ENCODE peak calls at places on chromosomes 11 and 22, in ten cellular contexts. One of them, this sample, is unnamed.

GRCh38 chr11:119108857-119109221 is 1.7 kb downstream of the C2CD2L start:
- DNase-seq in CD4-positive, CD25-positive, alpha-beta regulatory T cell: no peak
- DNase-seq in esophagus squamous epithelium: no peak
- DNase-seq in CD8-positive, alpha-beta T cell: no peak
- DNase-seq in PC-9: no peak
- DNase-seq in T47D: no peak
- DNase-seq in activated CD4-positive, alpha-beta T cell treated with anti-CD3 and anti-CD28 coated beads, Interleukin-2, amount 50 U/mL, for 24 hours: no peak
- DNase-seq in fibroblast of the conjunctiva: no peak
- DNase-seq in activated T-helper 1 cell treated with Interleukin-2 at 50 U/mL for 16 hours: no peak
- DNase-seq in stimulated activated CD4-positive, alpha-beta T cell treated with anti-CD3 and anti-CD28 coated beads, Interleukin-15, amount 100 ng/mL, for 1 hour: no peak
- DNase-seq in this sample: no peak

GRCh38 chr11:62119569-62119968 is 4.2 kb upstream of the INCENP start:
- DNase-seq in CD4-positive, CD25-positive, alpha-beta regulatory T cell: no peak
- DNase-seq in esophagus squamous epithelium: no peak
- DNase-seq in CD8-positive, alpha-beta T cell: no peak
- DNase-seq in PC-9: no peak
- DNase-seq in T47D: no peak
- DNase-seq in activated CD4-positive, alpha-beta T cell treated with anti-CD3 and anti-CD28 coated beads, Interleukin-2, amount 50 U/mL, for 24 hours: no peak
- DNase-seq in fibroblast of the conjunctiva: no peak
- DNase-seq in activated T-helper 1 cell treated with Interleukin-2 at 50 U/mL for 16 hours: no peak
- DNase-seq in stimulated activated CD4-positive, alpha-beta T cell treated with anti-CD3 and anti-CD28 coated beads, Interleukin-15, amount 100 ng/mL, for 1 hour: no peak
- DNase-seq in this sample: no peak

GRCh38 chr11:118929496-118930151 is 3.9 kb upstream of the BCL9L start:
- DNase-seq in CD4-positive, CD25-positive, alpha-beta regulatory T cell: peak; percentile 90
- DNase-seq in esophagus squamous epithelium: no peak
- DNase-seq in CD8-positive, alpha-beta T cell: peak; percentile 69
- DNase-seq in PC-9: peak; percentile 81
- DNase-seq in T47D: peak; percentile 99
- DNase-seq in activated CD4-positive, alpha-beta T cell treated with anti-CD3 and anti-CD28 coated beads, Interleukin-2, amount 50 U/mL, for 24 hours: peak; percentile 70
- DNase-seq in fibroblast of the conjunctiva: no peak
- DNase-seq in activated T-helper 1 cell treated with Interleukin-2 at 50 U/mL for 16 hours: peak; percentile 68
- DNase-seq in stimulated activated CD4-positive, alpha-beta T cell treated with anti-CD3 and anti-CD28 coated beads, Interleukin-15, amount 100 ng/mL, for 1 hour: peak; percentile 49
- DNase-seq in this sample: peak; percentile 74

GRCh38 chr11:35376613-35377012 is 42.7 kb downstream of the SLC1A2 start:
- DNase-seq in CD4-positive, CD25-positive, alpha-beta regulatory T cell: no peak
- DNase-seq in esophagus squamous epithelium: no peak
- DNase-seq in CD8-positive, alpha-beta T cell: no peak
- DNase-seq in PC-9: no peak
- DNase-seq in T47D: no peak
- DNase-seq in activated CD4-positive, alpha-beta T cell treated with anti-CD3 and anti-CD28 coated beads, Interleukin-2, amount 50 U/mL, for 24 hours: no peak
- DNase-seq in fibroblast of the conjunctiva: no peak
- DNase-seq in activated T-helper 1 cell treated with Interleukin-2 at 50 U/mL for 16 hours: no peak
- DNase-seq in stimulated activated CD4-positive, alpha-beta T cell treated with anti-CD3 and anti-CD28 coated beads, Interleukin-15, amount 100 ng/mL, for 1 hour: no peak
- DNase-seq in this sample: no peak

GRCh38 chr11:92693146-92693545 is 276.3 kb upstream of the MTNR1B start:
- DNase-seq in CD4-positive, CD25-positive, alpha-beta regulatory T cell: no peak
- DNase-seq in esophagus squamous epithelium: no peak
- DNase-seq in CD8-positive, alpha-beta T cell: no peak
- DNase-seq in PC-9: no peak
- DNase-seq in T47D: no peak
- DNase-seq in activated CD4-positive, alpha-beta T cell treated with anti-CD3 and anti-CD28 coated beads, Interleukin-2, amount 50 U/mL, for 24 hours: no peak
- DNase-seq in fibroblast of the conjunctiva: no peak
- DNase-seq in activated T-helper 1 cell treated with Interleukin-2 at 50 U/mL for 16 hours: no peak
- DNase-seq in stimulated activated CD4-positive, alpha-beta T cell treated with anti-CD3 and anti-CD28 coated beads, Interleukin-15, amount 100 ng/mL, for 1 hour: no peak
- DNase-seq in this sample: no peak

GRCh38 chr22:37232140-37232998 is 11.7 kb downstream of the RAC2 start:
- DNase-seq in CD4-positive, CD25-positive, alpha-beta regulatory T cell: peak; percentile 48
- DNase-seq in esophagus squamous epithelium: no peak
- DNase-seq in CD8-positive, alpha-beta T cell: no peak
- DNase-seq in PC-9: no peak
- DNase-seq in T47D: no peak
- DNase-seq in activated CD4-positive, alpha-beta T cell treated with anti-CD3 and anti-CD28 coated beads, Interleukin-2, amount 50 U/mL, for 24 hours: no peak
- DNase-seq in fibroblast of the conjunctiva: no peak
- DNase-seq in activated T-helper 1 cell treated with Interleukin-2 at 50 U/mL for 16 hours: no peak
- DNase-seq in stimulated activated CD4-positive, alpha-beta T cell treated with anti-CD3 and anti-CD28 coated beads, Interleukin-15, amount 100 ng/mL, for 1 hour: no peak
- DNase-seq in this sample: no peak

GRCh38 chr11:130644187-130644586 is 195.7 kb downstream of the ADAMTS15 start:
- DNase-seq in CD4-positive, CD25-positive, alpha-beta regulatory T cell: no peak
- DNase-seq in esophagus squamous epithelium: no peak
- DNase-seq in CD8-positive, alpha-beta T cell: no peak
- DNase-seq in PC-9: no peak
- DNase-seq in T47D: no peak
- DNase-seq in activated CD4-positive, alpha-beta T cell treated with anti-CD3 and anti-CD28 coated beads, Interleukin-2, amount 50 U/mL, for 24 hours: no peak
- DNase-seq in fibroblast of the conjunctiva: no peak
- DNase-seq in activated T-helper 1 cell treated with Interleukin-2 at 50 U/mL for 16 hours: no peak
- DNase-seq in stimulated activated CD4-positive, alpha-beta T cell treated with anti-CD3 and anti-CD28 coated beads, Interleukin-15, amount 100 ng/mL, for 1 hour: no peak
- DNase-seq in this sample: no peak

GRCh38 chr11:119983816-119984215 is 154.1 kb downstream of the TRIM29 start:
- DNase-seq in CD4-positive, CD25-positive, alpha-beta regulatory T cell: no peak
- DNase-seq in esophagus squamous epithelium: no peak
- DNase-seq in CD8-positive, alpha-beta T cell: no peak
- DNase-seq in PC-9: no peak
- DNase-seq in T47D: no peak
- DNase-seq in activated CD4-positive, alpha-beta T cell treated with anti-CD3 and anti-CD28 coated beads, Interleukin-2, amount 50 U/mL, for 24 hours: no peak
- DNase-seq in fibroblast of the conjunctiva: no peak
- DNase-seq in activated T-helper 1 cell treated with Interleukin-2 at 50 U/mL for 16 hours: no peak
- DNase-seq in stimulated activated CD4-positive, alpha-beta T cell treated with anti-CD3 and anti-CD28 coated beads, Interleukin-15, amount 100 ng/mL, for 1 hour: no peak
- DNase-seq in this sample: no peak

GRCh38 chr11:13135385-13136271 is 126.5 kb downstream of the RASSF10 start:
- DNase-seq in CD4-positive, CD25-positive, alpha-beta regulatory T cell: no peak
- DNase-seq in esophagus squamous epithelium: no peak
- DNase-seq in CD8-positive, alpha-beta T cell: no peak
- DNase-seq in PC-9: peak; percentile 37
- DNase-seq in T47D: peak; percentile 41
- DNase-seq in activated CD4-positive, alpha-beta T cell treated with anti-CD3 and anti-CD28 coated beads, Interleukin-2, amount 50 U/mL, for 24 hours: no peak
- DNase-seq in fibroblast of the conjunctiva: no peak
- DNase-seq in activated T-helper 1 cell treated with Interleukin-2 at 50 U/mL for 16 hours: no peak
- DNase-seq in stimulated activated CD4-positive, alpha-beta T cell treated with anti-CD3 and anti-CD28 coated beads, Interleukin-15, amount 100 ng/mL, for 1 hour: no peak
- DNase-seq in this sample: no peak

GRCh38 chr11:14417975-14418374 is 59.0 kb upstream of the RRAS2 start:
- DNase-seq in CD4-positive, CD25-positive, alpha-beta regulatory T cell: no peak
- DNase-seq in esophagus squamous epithelium: no peak
- DNase-seq in CD8-positive, alpha-beta T cell: no peak
- DNase-seq in PC-9: no peak
- DNase-seq in T47D: no peak
- DNase-seq in activated CD4-positive, alpha-beta T cell treated with anti-CD3 and anti-CD28 coated beads, Interleukin-2, amount 50 U/mL, for 24 hours: no peak
- DNase-seq in fibroblast of the conjunctiva: no peak
- DNase-seq in activated T-helper 1 cell treated with Interleukin-2 at 50 U/mL for 16 hours: no peak
- DNase-seq in stimulated activated CD4-positive, alpha-beta T cell treated with anti-CD3 and anti-CD28 coated beads, Interleukin-15, amount 100 ng/mL, for 1 hour: no peak
- DNase-seq in this sample: no peak

GRCh38 chr11:68164437-68164836 is 43.2 kb upstream of the CHKA start:
- DNase-seq in CD4-positive, CD25-positive, alpha-beta regulatory T cell: no peak
- DNase-seq in esophagus squamous epithelium: no peak
- DNase-seq in CD8-positive, alpha-beta T cell: no peak
- DNase-seq in PC-9: no peak
- DNase-seq in T47D: no peak
- DNase-seq in activated CD4-positive, alpha-beta T cell treated with anti-CD3 and anti-CD28 coated beads, Interleukin-2, amount 50 U/mL, for 24 hours: no peak
- DNase-seq in fibroblast of the conjunctiva: no peak
- DNase-seq in activated T-helper 1 cell treated with Interleukin-2 at 50 U/mL for 16 hours: no peak
- DNase-seq in stimulated activated CD4-positive, alpha-beta T cell treated with anti-CD3 and anti-CD28 coated beads, Interleukin-15, amount 100 ng/mL, for 1 hour: no peak
- DNase-seq in this sample: no peak

GRCh38 chr11:58801974-58802545 is 42.4 kb downstream of the GLYATL2 start:
- DNase-seq in CD4-positive, CD25-positive, alpha-beta regulatory T cell: no peak
- DNase-seq in esophagus squamous epithelium: no peak
- DNase-seq in CD8-positive, alpha-beta T cell: no peak
- DNase-seq in PC-9: no peak
- DNase-seq in T47D: no peak
- DNase-seq in activated CD4-positive, alpha-beta T cell treated with anti-CD3 and anti-CD28 coated beads, Interleukin-2, amount 50 U/mL, for 24 hours: no peak
- DNase-seq in fibroblast of the conjunctiva: no peak
- DNase-seq in activated T-helper 1 cell treated with Interleukin-2 at 50 U/mL for 16 hours: no peak
- DNase-seq in stimulated activated CD4-positive, alpha-beta T cell treated with anti-CD3 and anti-CD28 coated beads, Interleukin-15, amount 100 ng/mL, for 1 hour: no peak
- DNase-seq in this sample: no peak

GRCh38 chr11:66639066-66639813 is 737 bp downstream of the RBM4 start:
- DNase-seq in CD4-positive, CD25-positive, alpha-beta regulatory T cell: peak; percentile 62
- DNase-seq in esophagus squamous epithelium: no peak
- DNase-seq in CD8-positive, alpha-beta T cell: peak; percentile 3
- DNase-seq in PC-9: no peak
- DNase-seq in T47D: peak; percentile 47
- DNase-seq in activated CD4-positive, alpha-beta T cell treated with anti-CD3 and anti-CD28 coated beads, Interleukin-2, amount 50 U/mL, for 24 hours: peak; percentile 21
- DNase-seq in fibroblast of the conjunctiva: no peak
- DNase-seq in activated T-helper 1 cell treated with Interleukin-2 at 50 U/mL for 16 hours: no peak
- DNase-seq in stimulated activated CD4-positive, alpha-beta T cell treated with anti-CD3 and anti-CD28 coated beads, Interleukin-15, amount 100 ng/mL, for 1 hour: no peak
- DNase-seq in this sample: peak; percentile 2

GRCh38 chr22:42905702-42906183 is 48.7 kb upstream of the ARFGAP3 start:
- DNase-seq in CD4-positive, CD25-positive, alpha-beta regulatory T cell: no peak
- DNase-seq in esophagus squamous epithelium: no peak
- DNase-seq in CD8-positive, alpha-beta T cell: no peak
- DNase-seq in PC-9: no peak
- DNase-seq in T47D: no peak
- DNase-seq in activated CD4-positive, alpha-beta T cell treated with anti-CD3 and anti-CD28 coated beads, Interleukin-2, amount 50 U/mL, for 24 hours: no peak
- DNase-seq in fibroblast of the conjunctiva: no peak
- DNase-seq in activated T-helper 1 cell treated with Interleukin-2 at 50 U/mL for 16 hours: no peak
- DNase-seq in stimulated activated CD4-positive, alpha-beta T cell treated with anti-CD3 and anti-CD28 coated beads, Interleukin-15, amount 100 ng/mL, for 1 hour: no peak
- DNase-seq in this sample: no peak

GRCh38 chr22:30214703-30215405 is 31.7 kb downstream of the LIF start:
- DNase-seq in CD4-positive, CD25-positive, alpha-beta regulatory T cell: no peak
- DNase-seq in esophagus squamous epithelium: no peak
- DNase-seq in CD8-positive, alpha-beta T cell: no peak
- DNase-seq in PC-9: peak; percentile 49
- DNase-seq in T47D: no peak
- DNase-seq in activated CD4-positive, alpha-beta T cell treated with anti-CD3 and anti-CD28 coated beads, Interleukin-2, amount 50 U/mL, for 24 hours: no peak
- DNase-seq in fibroblast of the conjunctiva: no peak
- DNase-seq in activated T-helper 1 cell treated with Interleukin-2 at 50 U/mL for 16 hours: no peak
- DNase-seq in stimulated activated CD4-positive, alpha-beta T cell treated with anti-CD3 and anti-CD28 coated beads, Interleukin-15, amount 100 ng/mL, for 1 hour: no peak
- DNase-seq in this sample: no peak

GRCh38 chr22:36191106-36191836 is 10.3 kb downstream of the APOL4 start:
- DNase-seq in CD4-positive, CD25-positive, alpha-beta regulatory T cell: no peak
- DNase-seq in esophagus squamous epithelium: no peak
- DNase-seq in CD8-positive, alpha-beta T cell: no peak
- DNase-seq in PC-9: no peak
- DNase-seq in T47D: no peak
- DNase-seq in activated CD4-positive, alpha-beta T cell treated with anti-CD3 and anti-CD28 coated beads, Interleukin-2, amount 50 U/mL, for 24 hours: no peak
- DNase-seq in fibroblast of the conjunctiva: no peak
- DNase-seq in activated T-helper 1 cell treated with Interleukin-2 at 50 U/mL for 16 hours: no peak
- DNase-seq in stimulated activated CD4-positive, alpha-beta T cell treated with anti-CD3 and anti-CD28 coated beads, Interleukin-15, amount 100 ng/mL, for 1 hour: no peak
- DNase-seq in this sample: no peak

GRCh38 chr22:27723150-27723549 is 78.4 kb downstream of the MN1 start:
- DNase-seq in CD4-positive, CD25-positive, alpha-beta regulatory T cell: no peak
- DNase-seq in esophagus squamous epithelium: no peak
- DNase-seq in CD8-positive, alpha-beta T cell: no peak
- DNase-seq in PC-9: no peak
- DNase-seq in T47D: no peak
- DNase-seq in activated CD4-positive, alpha-beta T cell treated with anti-CD3 and anti-CD28 coated beads, Interleukin-2, amount 50 U/mL, for 24 hours: no peak
- DNase-seq in fibroblast of the conjunctiva: no peak
- DNase-seq in activated T-helper 1 cell treated with Interleukin-2 at 50 U/mL for 16 hours: no peak
- DNase-seq in stimulated activated CD4-positive, alpha-beta T cell treated with anti-CD3 and anti-CD28 coated beads, Interleukin-15, amount 100 ng/mL, for 1 hour: no peak
- DNase-seq in this sample: no peak

GRCh38 chr11:28838741-28839140 is 730.6 kb downstream of the METTL15 start:
- DNase-seq in CD4-positive, CD25-positive, alpha-beta regulatory T cell: no peak
- DNase-seq in esophagus squamous epithelium: no peak
- DNase-seq in CD8-positive, alpha-beta T cell: no peak
- DNase-seq in PC-9: no peak
- DNase-seq in T47D: no peak
- DNase-seq in activated CD4-positive, alpha-beta T cell treated with anti-CD3 and anti-CD28 coated beads, Interleukin-2, amount 50 U/mL, for 24 hours: no peak
- DNase-seq in fibroblast of the conjunctiva: no peak
- DNase-seq in activated T-helper 1 cell treated with Interleukin-2 at 50 U/mL for 16 hours: no peak
- DNase-seq in stimulated activated CD4-positive, alpha-beta T cell treated with anti-CD3 and anti-CD28 coated beads, Interleukin-15, amount 100 ng/mL, for 1 hour: no peak
- DNase-seq in this sample: no peak